ENCODE peak calls at places on chromosomes 11 and 22, in five cellular contexts. E is skeletal muscle cell; R is neuronal stem cell; I is CD4-positive, alpha-beta T cell; Z is aorta. U is an unnamed sample.

GRCh38 chr11:101686514-101686913 is 102.7 kb upstream of the TRPC6 start:
- DNase-seq in E (peak), R (no peak), I (no peak), Z (no peak), U (no peak)

GRCh38 chr11:57792060-57792541 is 30.5 kb downstream of the CTNND1 start:
- DNase-seq in E (no peak), R (no peak), I (peak), Z (peak), U (peak)

GRCh38 chr11:118845369-118845768 is 38.3 kb upstream of the CXCR5 start:
- DNase-seq in E (no peak), R (no peak), I (no peak), Z (no peak), U (no peak)

GRCh38 chr11:45259607-45260006 is 26.5 kb downstream of the SYT13 start:
- DNase-seq in E (no peak), R (no peak), I (no peak), Z (no peak), U (no peak)

GRCh38 chr11:123235687-123236261 is 40.7 kb upstream of the CLMP start:
- DNase-seq in E (peak), R (no peak), I (no peak), Z (no peak), U (no peak)

GRCh38 chr11:63666874-63667273 is 4.3 kb downstream of the ATL3 start:
- DNase-seq in E (no peak), R (no peak), I (no peak), Z (no peak), U (no peak)

GRCh38 chr22:20212754-20213699 is 55.1 kb downstream of the RTN4R start:
- DNase-seq in E (no peak), R (no peak), I (no peak), Z (no peak), U (no peak)

GRCh38 chr11:2212411-2213251 is 41.0 kb upstream of the TH start:
- DNase-seq in E (no peak), R (no peak), I (no peak), Z (peak), U (no peak)

U was measured in left ventricle myocardium superior.